ENCODE peak calls at places on chromosomes 16 and 17, in eight cellular contexts. U, Q, E, F, M, R, G and S are unnamed samples.
A peak's percentile ranks its signal among the peaks of the same experiment; 100 is the strongest.

GRCh38 chr17:3759597-3760216 is 36.0 kb downstream of the HASPIN start:
- DNase-seq in R (no peak), E (no peak), F (no peak), U (no peak), M (no peak), Q (no peak), G (no peak), S (no peak)

GRCh38 chr16:87127061-87127765 is 190.0 kb downstream of the C16orf95 start:
- DNase-seq in E (no peak), Q (no peak), F (peak; percentile 87), R (peak; percentile 24), U (no peak), G (no peak), M (no peak), S (no peak)

GRCh38 chr16:26645629-26646028 is 421.1 kb upstream of the C16orf82 start:
- DNase-seq in E (no peak), Q (peak; percentile 73), U (peak; percentile 57), F (no peak), M (no peak), R (no peak), G (peak; percentile 62), S (no peak)

GRCh38 chr17:31494259-31495048 is 103.0 kb downstream of the RAB11FIP4 start:
- DNase-seq in E (no peak), R (no peak), G (no peak), F (no peak), U (no peak), M (peak; percentile 86), Q (peak; percentile 86), S (peak; percentile 84)

GRCh38 chr16:23679274-23679985 is 741 bp downstream of the PLK1 start:
- DNase-seq in G (peak; percentile 25), Q (peak; percentile 46), E (no peak), F (peak; percentile 54), M (peak; percentile 38), R (peak; percentile 27), U (peak; percentile 39), S (peak; percentile 80)

GRCh38 chr17:57549468-57549867 is 195.6 kb downstream of the CCDC182 start:
- DNase-seq in G (no peak), E (no peak), R (no peak), F (no peak), U (no peak), M (no peak), Q (no peak), S (no peak)

GRCh38 chr17:69525920-69526841 is 111.7 kb downstream of the MAP2K6 start:
- DNase-seq in U (peak; percentile 35), Q (peak; percentile 38), F (peak; percentile 79), R (peak; percentile 83), E (peak; percentile 68), M (peak; percentile 72), G (peak; percentile 27), S (no peak)

GRCh38 chr16:11016993-11017392 is 72.6 kb downstream of the CLEC16A start:
- DNase-seq in G (no peak), E (peak; percentile 49), R (peak; percentile 83), F (peak; percentile 66), Q (peak; percentile 66), M (peak; percentile 92), U (no peak), S (no peak)

DNA sequence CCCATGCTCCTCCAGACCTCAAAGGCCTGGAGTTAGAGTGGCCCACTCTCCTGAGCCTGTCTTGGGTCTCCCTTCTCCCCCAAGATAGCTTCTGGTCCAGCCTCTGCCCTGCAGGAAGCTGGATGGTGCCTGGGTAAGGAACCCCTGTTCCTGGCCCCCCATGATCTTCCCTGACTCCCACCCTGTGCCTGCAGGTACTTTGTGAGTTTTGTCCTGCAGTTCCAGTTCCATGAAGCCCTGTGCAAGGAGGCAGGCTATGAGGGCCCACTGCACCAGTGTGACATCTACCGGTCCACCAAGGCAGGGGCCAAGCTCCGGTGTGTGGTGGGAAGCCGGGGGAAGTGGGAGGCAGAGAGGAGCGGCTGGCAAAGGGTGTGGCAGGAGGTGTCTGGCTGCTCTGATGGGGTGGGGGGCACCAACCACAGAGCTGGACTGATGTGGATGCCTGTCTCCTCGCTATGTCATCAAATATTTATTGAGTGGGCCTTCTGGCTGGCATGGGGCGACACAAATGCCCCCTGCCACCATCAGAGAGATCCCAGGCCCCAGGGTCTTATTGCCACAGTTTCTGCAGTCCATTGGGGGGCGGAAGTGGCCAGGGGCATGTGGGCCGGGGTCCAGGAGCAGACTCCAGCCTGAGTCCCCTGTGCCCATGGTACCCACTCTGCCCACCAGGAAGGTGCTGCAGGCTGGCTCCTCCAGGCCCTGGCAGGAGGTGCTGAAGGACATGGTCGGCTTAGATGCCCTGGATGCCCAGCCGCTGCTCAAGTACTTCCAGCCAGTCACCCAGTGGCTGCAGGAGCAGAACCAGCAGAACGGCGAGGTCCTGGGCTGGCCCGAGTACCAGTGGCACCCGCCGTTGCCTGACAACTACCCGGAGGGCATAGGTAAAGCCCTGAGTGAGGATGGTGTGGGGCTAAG is 7.1 kb downstream of the ACE start:
- DNase-seq in Q (no peak), F (no peak), R (no peak), G (no peak), U (no peak), M (no peak), E (no peak), S (no peak)
- TF ChIP-seq CTCF in Q (no peak), F (no peak), R (no peak), G (no peak), U (no peak), M (no peak), E (no peak), S (no peak)

DNA sequence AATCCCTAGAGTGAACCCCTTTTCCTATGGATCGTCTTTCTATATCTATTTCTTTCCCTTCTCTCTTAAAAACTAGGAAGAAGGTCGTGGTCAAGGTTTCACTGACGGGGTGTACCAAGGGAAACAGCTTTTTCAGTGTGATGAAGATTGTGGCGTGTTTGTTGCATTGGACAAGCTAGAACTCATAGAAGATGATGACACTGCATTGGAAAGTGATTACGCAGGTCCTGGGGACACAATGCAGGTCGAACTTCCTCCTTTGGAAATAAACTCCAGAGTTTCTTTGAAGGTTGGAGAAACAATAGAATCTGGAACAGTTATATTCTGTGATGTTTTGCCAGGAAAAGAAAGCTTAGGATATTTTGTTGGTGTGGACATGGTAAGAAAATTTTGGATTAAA is 9.6 kb downstream of the CYLD start:
- DNase-seq in R (no peak), F (no peak), Q (no peak), G (no peak), E (no peak), M (peak; percentile 75), U (no peak), S (no peak)
- TF ChIP-seq CTCF in R (no peak), F (no peak), Q (no peak), G (no peak), E (no peak), M (no peak), U (no peak), S (no peak)

DNA sequence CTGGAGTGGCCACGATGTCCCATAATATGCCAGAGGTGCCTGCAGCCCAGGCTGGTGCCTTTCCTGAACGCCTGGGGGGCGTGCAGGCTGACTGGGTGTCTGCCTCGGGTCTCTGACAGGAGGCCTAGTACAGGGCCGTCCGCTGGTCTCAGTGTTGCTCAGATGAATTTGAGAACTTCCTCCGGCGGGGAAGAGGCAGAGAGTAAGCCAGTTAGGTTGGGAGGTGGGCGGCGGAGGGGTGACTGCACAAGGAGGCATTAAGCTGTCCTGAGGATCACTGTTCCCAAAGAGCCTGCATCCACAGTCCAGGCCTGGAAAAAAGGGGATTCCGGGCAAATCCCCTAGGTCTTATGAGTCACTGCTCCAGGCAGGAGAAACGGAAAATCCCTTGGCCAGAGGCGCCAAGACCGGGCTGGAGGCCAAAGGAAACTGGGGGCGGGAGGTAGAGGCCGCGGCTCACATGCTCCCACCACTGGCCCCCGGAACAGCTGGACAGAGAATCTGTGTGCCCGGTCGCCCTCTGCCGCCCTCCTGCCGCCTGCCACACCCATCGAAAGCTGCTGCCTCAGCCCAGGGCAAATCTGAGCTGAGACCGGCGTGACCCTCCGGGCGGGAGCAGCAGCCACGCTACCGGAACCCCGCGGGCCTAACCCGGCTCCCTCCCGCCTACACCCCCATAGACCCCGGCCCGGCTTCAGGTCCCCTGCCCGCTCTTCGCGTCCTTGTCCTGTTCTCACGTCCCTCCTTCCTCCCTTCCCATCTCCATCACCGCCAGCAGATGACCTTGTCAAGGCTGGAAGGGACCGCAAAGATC is 1.2 kb downstream of the TRIM47 start:
- DNase-seq in Q (peak; percentile 70), M (peak; percentile 79), U (peak; percentile 28), R (peak; percentile 97), F (peak; percentile 97), E (peak; percentile 89), G (no peak), S (peak; percentile 89)
- TF ChIP-seq CTCF in Q (no peak), M (no peak), U (no peak), R (no peak), F (no peak), E (peak; percentile 24), G (no peak), S (no peak)

GRCh38 chr16:81696959-81697293 is 82.2 kb upstream of the PLCG2 start:
- DNase-seq in G (no peak), Q (no peak), E (no peak), U (no peak), M (no peak), F (no peak), R (no peak), S (no peak)
- TF ChIP-seq CTCF in G (no peak), Q (no peak), E (no peak), U (no peak), M (no peak), F (no peak), R (no peak), S (no peak)

GRCh38 chr16:35431829-35432663 is 1972.6 kb downstream of the TP53TG3F start:
- DNase-seq in E (no peak), Q (peak; percentile 33), R (no peak), U (no peak), M (peak; percentile 10), F (no peak), G (no peak), S (no peak)
- TF ChIP-seq CTCF in E (peak; percentile 35), Q (peak; percentile 67), R (peak; percentile 57), U (peak; percentile 9), M (peak; percentile 46), F (no peak), G (peak; percentile 53), S (no peak)

DNA sequence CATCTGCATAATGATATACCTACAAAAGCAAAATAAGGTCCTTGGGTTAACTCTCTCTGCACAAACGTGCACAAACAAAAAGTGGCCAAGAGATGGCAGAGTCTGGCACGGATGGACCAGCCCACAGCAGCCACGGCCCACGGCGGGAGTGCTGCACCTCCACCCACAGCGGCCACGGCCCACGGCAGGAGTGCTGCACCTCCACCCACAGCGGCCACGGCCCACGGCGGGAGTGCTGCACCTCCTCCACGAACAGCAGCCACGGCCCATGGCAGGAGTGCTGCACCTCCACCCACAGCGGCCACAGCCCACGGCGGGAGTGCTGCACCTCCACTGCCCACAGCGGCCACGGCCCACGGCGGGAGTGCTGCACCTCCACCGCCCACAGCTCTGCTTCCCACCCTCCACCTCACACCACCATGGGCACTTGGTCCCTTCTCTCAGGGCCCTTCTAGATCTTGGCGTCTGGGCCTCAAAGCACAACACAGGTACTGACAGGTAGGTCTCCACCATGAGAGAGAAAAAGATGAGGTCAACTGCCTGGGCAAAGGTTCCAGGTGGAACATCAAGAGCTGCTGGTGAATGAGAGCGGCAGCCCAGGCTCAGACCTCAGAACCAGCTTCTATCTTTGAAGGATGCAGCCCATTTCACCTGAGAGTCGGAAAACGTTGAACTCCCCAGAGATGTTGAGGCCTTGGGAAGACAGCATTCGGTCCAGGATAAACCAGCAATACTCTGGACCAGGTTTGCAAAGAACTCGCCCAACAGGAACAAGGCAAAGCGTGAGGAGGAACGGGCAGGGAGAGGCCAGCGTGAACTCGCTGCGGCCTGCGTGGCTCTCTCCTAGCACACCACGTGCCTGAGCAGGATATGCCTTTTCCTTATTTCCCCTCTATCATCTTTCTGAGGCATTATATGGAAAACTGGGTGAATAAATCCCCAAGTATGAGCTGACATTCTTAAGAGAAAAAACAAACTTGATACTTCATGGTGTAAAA is 124.5 kb downstream of the ZNF778 start:
- DNase-seq in U (no peak), Q (no peak), R (no peak), G (no peak), E (no peak), M (peak; percentile 57), F (no peak), S (no peak)
- TF ChIP-seq CTCF in U (no peak), Q (no peak), R (no peak), G (no peak), E (no peak), M (no peak), F (no peak), S (no peak)